ENCODE peak calls at places on chromosomes 11 and 22, in four cellular contexts. R, B, J and D are unnamed samples.
A peak's percentile ranks its signal among the peaks of the same experiment; 100 is the strongest.

GRCh38 chr22:31337178-31337577 is 9.0 kb downstream of the PATZ1 start:
- DNase-seq in R (no peak), J (no peak), B (no peak), D (no peak)

GRCh38 chr22:30649430-30650007 is 13.9 kb downstream of the SLC35E4 start:
- DNase-seq in R (peak; percentile 72), B (peak; percentile 62), J (no peak), D (peak; percentile 83)

GRCh38 chr11:4887591-4887990 is 5.9 kb downstream of the OR51T1 start:
- DNase-seq in R (no peak), J (no peak), B (no peak), D (no peak)

GRCh38 chr11:61509058-61510029 is 795 bp downstream of the LRRC10B start:
- DNase-seq in B (peak; percentile 74), R (peak; percentile 97), J (no peak), D (peak; percentile 59)

GRCh38 chr11:125180413-125181305 is 16.1 kb downstream of the PKNOX2 start:
- DNase-seq in B (no peak), J (no peak), R (no peak), D (peak; percentile 87)

GRCh38 chr11:3942160-3942955 is 86.9 kb downstream of the STIM1 start:
- DNase-seq in J (no peak), R (no peak), B (no peak), D (no peak)

GRCh38 chr11:102014756-102015155 is 32.5 kb upstream of the CFAP300 start:
- DNase-seq in J (no peak), B (no peak), R (no peak), D (no peak)

GRCh38 chr11:2745511-2745910 is 45.7 kb upstream of the KCNQ1OT1 start:
- DNase-seq in J (no peak), B (no peak), R (no peak), D (no peak)

GRCh38 chr11:63906087-63906486 is 10.9 kb downstream of the RCOR2 start:
- DNase-seq in R (no peak), J (no peak), B (no peak), D (no peak)

GRCh38 chr22:22349455-22349836 is 104.9 kb downstream of the VPREB1 start:
- DNase-seq in R (peak; percentile 27), B (no peak), J (no peak), D (no peak)

GRCh38 chr22:41768420-41768819 is 32.1 kb upstream of the CCDC134 start:
- DNase-seq in B (no peak), J (peak; percentile 27), R (peak; percentile 46), D (peak; percentile 14)

GRCh38 chr11:125593113-125593761 is 585 bp downstream of the STT3A start:
- DNase-seq in B (no peak), J (no peak), R (no peak), D (peak; percentile 8)

GRCh38 chr11:26553182-26553581 is 18.9 kb downstream of the MUC15 start:
- DNase-seq in R (no peak), B (no peak), J (no peak), D (no peak)

GRCh38 chr22:24485608-24486007 is 9.5 kb upstream of the UPB1 start:
- DNase-seq in R (no peak), B (no peak), J (no peak), D (no peak)

GRCh38 chr11:66889974-66890373 is 33.1 kb downstream of the LRFN4 start:
- DNase-seq in J (no peak), R (no peak), B (no peak), D (no peak)

GRCh38 chr11:68214173-68215086 is 1.3 kb upstream of the KMT5B start:
- DNase-seq in J (no peak), R (peak; percentile 29), B (peak; percentile 23), D (no peak)

GRCh38 chr22:45686842-45687241 is 15.2 kb downstream of the ATXN10 start:
- DNase-seq in J (no peak), R (no peak), B (no peak), D (no peak)

GRCh38 chr11:118488480-118489109 is 38.7 kb upstream of the TTC36 start:
- DNase-seq in B (peak; percentile 56), J (peak; percentile 55), R (peak; percentile 84), D (peak; percentile 76)

GRCh38 chr11:119319702-119320592 is 3.0 kb upstream of the MCAM start:
- DNase-seq in J (no peak), R (peak; percentile 51), B (peak; percentile 40), D (no peak)

GRCh38 chr11:71458146-71459070 is 5.4 kb downstream of the NADSYN1 start:
- DNase-seq in B (no peak), J (no peak), R (no peak), D (no peak)

GRCh38 chr22:50696799-50697561 is 24.4 kb downstream of the SHANK3 start:
- DNase-seq in B (peak; percentile 23), R (peak; percentile 26), J (no peak), D (no peak)

GRCh38 chr11:73469401-73469800 is 93.2 kb downstream of the RELT start:
- DNase-seq in R (no peak), B (no peak), J (peak; percentile 7), D (no peak)

GRCh38 chr11:115249179-115249578 is 255.0 kb downstream of the CADM1 start:
- DNase-seq in B (no peak), J (no peak), R (no peak), D (no peak)

GRCh38 chr11:128610765-128611617 is 23.6 kb upstream of the ETS1 start:
- DNase-seq in B (no peak), J (no peak), R (no peak), D (no peak)

GRCh38 chr22:47630741-47631534 is 868.5 kb downstream of the TBC1D22A start:
- DNase-seq in B (no peak), R (no peak), J (no peak), D (no peak)

GRCh38 chr11:95108159-95108611 is 18.5 kb downstream of the ENDOD1 start:
- DNase-seq in B (peak; percentile 54), J (peak; percentile 61), R (peak; percentile 40), D (peak; percentile 79)

GRCh38 chr11:15073361-15074205 is at the start of gene CALCB:
- DNase-seq in J (no peak), R (peak; percentile 54), B (no peak), D (peak; percentile 5)

GRCh38 chr22:28808716-28809355 is 8.5 kb upstream of the XBP1 start:
- DNase-seq in R (no peak), B (no peak), J (no peak), D (no peak)

GRCh38 chr11:27699926-27700350 is 317 bp downstream of the BDNF start:
- DNase-seq in B (no peak), R (no peak), J (no peak), D (no peak)

GRCh38 chr11:88151866-88152265 is 23.4 kb downstream of the RAB38 start:
- DNase-seq in B (no peak), R (no peak), J (no peak), D (no peak)

GRCh38 chr11:77188912-77189491 is 61.0 kb downstream of the MYO7A start:
- DNase-seq in R (no peak), B (no peak), J (no peak), D (no peak)

GRCh38 chr11:76947790-76948189 is 86.4 kb upstream of the B3GNT6 start:
- DNase-seq in J (no peak), B (no peak), R (no peak), D (no peak)

GRCh38 chr11:44565746-44566558 is 489 bp downstream of the CD82 start:
- DNase-seq in J (no peak), B (no peak), R (peak; percentile 30), D (no peak)

GRCh38 chr22:48275412-48275811 is 1513.0 kb downstream of the TBC1D22A start:
- DNase-seq in R (no peak), B (no peak), J (no peak), D (no peak)

GRCh38 chr11:27241316-27242122 is 121.5 kb downstream of the CCDC34 start:
- DNase-seq in B (no peak), J (no peak), R (peak; percentile 12), D (peak; percentile 86)

GRCh38 chr22:19352766-19353165 is 61.2 kb upstream of the CLTCL1 start:
- DNase-seq in B (no peak), J (no peak), R (no peak), D (no peak)

GRCh38 chr22:32574957-32575893 is 100.6 kb downstream of the FBXO7 start:
- DNase-seq in B (no peak), R (no peak), J (no peak), D (no peak)

GRCh38 chr11:115930886-115931537 is 426.8 kb upstream of the CADM1 start:
- DNase-seq in J (no peak), B (no peak), R (no peak), D (no peak)

GRCh38 chr11:89125298-89125697 is 52.4 kb upstream of the TYR start:
- DNase-seq in B (no peak), R (peak; percentile 45), J (no peak), D (no peak)

GRCh38 chr22:46626911-46627805 is 7.0 kb downstream of the GRAMD4 start:
- DNase-seq in B (no peak), J (no peak), R (peak; percentile 89), D (no peak)